ENCODE peak calls at places on chromosomes 7 and 10, in four cellular contexts. J is lung; U is stimulated activated naive CD8-positive, alpha-beta T cell treated with anti-CD3 and anti-CD28 coated beads, Interleukin-15, Interleukin-2, amounts not matched to agents 100 U/mL and 50 U/mL, for 24 hours; X is astrocyte of the spinal cord. I is an unnamed sample.

GRCh38 chr7:139777304-139777890 is 401 bp downstream of the HIPK2 start:
- DNase-seq in J (no peak), U (peak), X (no peak), I (no peak)

GRCh38 chr7:4013793-4014192 is 668.3 kb upstream of the FOXK1 start:
- DNase-seq in J (no peak), U (no peak), X (no peak), I (no peak)

GRCh38 chr7:140061607-140061930 is 1.2 kb downstream of the PARP12 start:
- DNase-seq in J (no peak), U (no peak), X (no peak), I (no peak)

GRCh38 chr10:28302012-28302667 is 724 bp downstream of the MPP7 start:
- DNase-seq in X (peak), J (peak), U (no peak), I (no peak)

GRCh38 chr7:76020031-76020714 is 25.8 kb upstream of the TMEM120A start:
- DNase-seq in J (peak), U (peak), X (peak), I (peak)

GRCh38 chr7:1534330-1535099 is 4.0 kb downstream of the MAFK start:
- DNase-seq in X (no peak), U (no peak), J (no peak), I (no peak)

GRCh38 chr10:119315128-119316001 is 108.0 kb downstream of the GRK5 start:
- DNase-seq in J (no peak), U (peak), X (peak), I (peak)

GRCh38 chr10:119416855-119417254 is 125.7 kb downstream of the RGS10 start:
- DNase-seq in U (peak), J (peak), X (peak), I (peak)

GRCh38 chr10:99279626-99280111 is 44.0 kb upstream of the HPSE2 start:
- DNase-seq in J (no peak), X (no peak), U (no peak), I (no peak)

GRCh38 chr7:7228472-7228871 is 46.1 kb downstream of the C1GALT1 start:
- DNase-seq in U (no peak), J (no peak), X (no peak), I (no peak)

GRCh38 chr7:139482662-139483466 is 609 bp downstream of the KLRG2 start:
- DNase-seq in X (no peak), U (peak), J (no peak), I (no peak)

GRCh38 chr10:24277277-24277676 is 68.3 kb downstream of the KIAA1217 start:
- DNase-seq in J (no peak), U (no peak), X (no peak), I (no peak)

GRCh38 chr7:24931787-24932186 is 48.2 kb downstream of the OSBPL3 start:
- DNase-seq in J (no peak), X (no peak), U (no peak), I (no peak)

GRCh38 chr7:30996883-30997282 is 33.1 kb downstream of the GHRHR start:
- DNase-seq in X (no peak), U (no peak), J (no peak), I (no peak)

GRCh38 chr7:69078997-69079769 is 519.1 kb upstream of the AUTS2 start:
- DNase-seq in J (no peak), X (peak), U (no peak), I (no peak)

I was measured in activated naive CD4-positive, alpha-beta T cell.